ENCODE peak calls at places on chromosomes 6 and 20, in five cellular contexts. G is uterus, H is colonic mucosa, N is GM23248, S is endodermal cell. F is an unnamed sample.

GRCh38 chr20:44627364-44628010 is 24.0 kb downstream of the ADA start:
- DNase-seq in G (no peak), H (no peak), N (no peak), S (no peak), F (no peak)

GRCh38 chr6:2853766-2854393 is 12.2 kb upstream of the SERPINB1 start:
- DNase-seq in G (peak; percentile 52), H (no peak), N (peak; percentile 87), S (peak; percentile 86), F (peak; percentile 91)

GRCh38 chr20:62739581-62740285 is 31.1 kb downstream of the NTSR1 start:
- DNase-seq in G (no peak), H (peak; percentile 47), N (peak; percentile 69), S (no peak), F (no peak)

GRCh38 chr6:106411643-106412200 is 51.2 kb downstream of the CRYBG1 start:
- DNase-seq in G (no peak), H (peak; percentile 58), N (no peak), S (peak; percentile 61), F (no peak)

GRCh38 chr6:63537126-63537958 is 34.9 kb upstream of the LOC128125822 start:
- DNase-seq in G (no peak), H (no peak), N (peak; percentile 26), S (peak; percentile 72), F (no peak)

GRCh38 chr20:22379472-22379871 is 204.9 kb downstream of the FOXA2 start:
- DNase-seq in G (no peak), H (no peak), N (peak; percentile 62), S (no peak), F (no peak)

GRCh38 chr6:43989556-43990248 is 137.6 kb downstream of the MRPL14 start:
- DNase-seq in G (no peak), H (no peak), N (no peak), S (no peak), F (no peak)

GRCh38 chr6:87397656-87398055 is 10.1 kb upstream of the CFAP206 start:
- DNase-seq in G (no peak), H (no peak), N (no peak), S (no peak), F (no peak)

GRCh38 chr20:45337367-45338120 is 10.7 kb downstream of the SDC4 start:
- DNase-seq in G (peak; percentile 80), H (peak; percentile 54), N (peak; percentile 97), S (peak; percentile 83), F (peak; percentile 82)

GRCh38 chr6:43255408-43256054 is 12.2 kb downstream of the TTBK1 start:
- DNase-seq in G (no peak), H (no peak), N (no peak), S (peak; percentile 35), F (no peak)

GRCh38 chr6:73519943-73520687 is 717 bp downstream of the EEF1A1 start:
- DNase-seq in G (peak; percentile 70), H (peak; percentile 69), N (peak; percentile 95), S (peak; percentile 64), F (peak; percentile 79)

GRCh38 chr6:26207248-26207801 is 120.1 kb downstream of the HFE start:
- DNase-seq in G (no peak), H (no peak), N (no peak), S (no peak), F (no peak)

GRCh38 chr6:100461920-100462295 is 2.8 kb downstream of the SIM1 start:
- DNase-seq in G (no peak), H (no peak), N (peak; percentile 51), S (no peak), F (no peak)

GRCh38 chr6:147000545-147001488 is 203.4 kb upstream of the STXBP5 start:
- DNase-seq in G (no peak), H (no peak), N (peak; percentile 76), S (no peak), F (no peak)

GRCh38 chr6:27066381-27066780 is 181.1 kb upstream of the PRSS16 start:
- DNase-seq in G (no peak), H (no peak), N (no peak), S (peak; percentile 63), F (no peak)

GRCh38 chr6:107488875-107489635 is 862 bp upstream of the SOBP start:
- DNase-seq in G (peak; percentile 26), H (peak; percentile 33), N (peak; percentile 47), S (peak; percentile 88), F (peak; percentile 61)

GRCh38 chr6:3987072-3987471 is 91.9 kb downstream of the FAM217A start:
- DNase-seq in G (no peak), H (peak; percentile 32), N (no peak), S (peak; percentile 55), F (no peak)

GRCh38 chr20:47792021-47792618 is 6.8 kb upstream of the SULF2 start:
- DNase-seq in G (peak; percentile 91), H (no peak), N (peak; percentile 95), S (peak; percentile 84), F (peak; percentile 51)

GRCh38 chr20:49567421-49568256 is at the start of gene PTGIS:
- DNase-seq in G (peak; percentile 51), H (no peak), N (peak; percentile 84), S (peak; percentile 92), F (no peak)

GRCh38 chr6:121504227-121504626 is 68.8 kb downstream of the GJA1 start:
- DNase-seq in G (no peak), H (no peak), N (peak; percentile 87), S (no peak), F (no peak)

GRCh38 chr6:24472181-24472580 is 17.2 kb downstream of the GPLD1 start:
- DNase-seq in G (no peak), H (no peak), N (no peak), S (no peak), F (no peak)

GRCh38 chr6:69816569-69816968 is 19.8 kb upstream of the LMBRD1 start:
- DNase-seq in G (no peak), H (no peak), N (no peak), S (no peak), F (no peak)

GRCh38 chr6:109964949-109965348 is 13.2 kb upstream of the GPR6 start:
- DNase-seq in G (no peak), H (no peak), N (no peak), S (no peak), F (no peak)

GRCh38 chr20:6651561-6651960 is 115.9 kb upstream of the BMP2 start:
- DNase-seq in G (no peak), H (no peak), N (no peak), S (no peak), F (no peak)

GRCh38 chr6:33987531-33988021 is 158.3 kb downstream of the GRM4 start:
- DNase-seq in G (peak; percentile 2), H (peak; percentile 76), N (no peak), S (no peak), F (no peak)

GRCh38 chr6:2038096-2038495 is 207.3 kb downstream of the GMDS start:
- DNase-seq in G (no peak), H (no peak), N (no peak), S (no peak), F (no peak)

GRCh38 chr6:160974304-160974771 is 17.2 kb upstream of the MAP3K4 start:
- DNase-seq in G (peak; percentile 93), H (peak; percentile 55), N (peak; percentile 99), S (no peak), F (peak; percentile 82)

GRCh38 chr20:10929023-10929422 is 255.2 kb upstream of the JAG1 start:
- DNase-seq in G (peak; percentile 57), H (no peak), N (no peak), S (no peak), F (no peak)

GRCh38 chr20:49850463-49851233 is 38.0 kb downstream of the SLC9A8 start:
- DNase-seq in G (no peak), H (no peak), N (no peak), S (no peak), F (no peak)

GRCh38 chr6:168441434-168442391 is 729 bp downstream of the SMOC2 start:
- DNase-seq in G (no peak), H (no peak), N (no peak), S (peak; percentile 73), F (no peak)

GRCh38 chr6:56766139-56766805 is 123.6 kb upstream of the DST start:
- DNase-seq in G (no peak), H (no peak), N (no peak), S (no peak), F (no peak)

GRCh38 chr6:72412709-72413044 is 209.2 kb upstream of the KCNQ5 start:
- DNase-seq in G (no peak), H (no peak), N (no peak), S (no peak), F (no peak)

GRCh38 chr20:14303106-14303505 is 34.3 kb downstream of the FLRT3 start:
- DNase-seq in G (no peak), H (no peak), N (no peak), S (no peak), F (no peak)

GRCh38 chr6:165956874-165957273 is 210.8 kb downstream of the TBXT start:
- DNase-seq in G (no peak), H (no peak), N (no peak), S (peak; percentile 63), F (no peak)

GRCh38 chr20:14963262-14963663 is 625.9 kb upstream of the FLRT3 start:
- DNase-seq in G (no peak), H (no peak), N (peak; percentile 87), S (peak; percentile 61), F (no peak)

GRCh38 chr6:43622541-43622940 is 6.5 kb downstream of the GTPBP2 start:
- DNase-seq in G (no peak), H (no peak), N (no peak), S (no peak), F (no peak)

GRCh38 chr20:19730716-19731115 is 27.3 kb upstream of the RIN2 start:
- DNase-seq in G (no peak), H (no peak), N (no peak), S (no peak), F (no peak)

GRCh38 chr20:50385733-50386640 is 124.2 kb upstream of the PTPN1 start:
- DNase-seq in G (no peak), H (no peak), N (no peak), S (no peak), F (no peak)

GRCh38 chr20:57625181-57625958 is 5.1 kb upstream of the ZBP1 start:
- DNase-seq in G (no peak), H (no peak), N (no peak), S (no peak), F (no peak)

GRCh38 chr20:32456869-32457421 is 98.8 kb downstream of the ASXL1 start:
- DNase-seq in G (no peak), H (no peak), N (peak; percentile 71), S (peak; percentile 95), F (peak; percentile 55)
- H3K4me3 ChIP-seq in G (peak overlapping the region; percentile 33), H (peak overlapping the region; percentile 4), N (peak overlapping the region; percentile 70), S (peak overlapping the region; percentile 43), F (peak overlapping the region; percentile 42)

GRCh38 chr6:37791156-37791919 is 28.2 kb upstream of the ZFAND3 start:
- DNase-seq in G (peak; percentile 90), H (peak; percentile 93), N (peak; percentile 98), S (peak; percentile 97), F (peak; percentile 96)
- H3K4me3 ChIP-seq in G (no peak overlapping the region), H (no peak overlapping the region), N (no peak overlapping the region), S (no peak overlapping the region), F (no peak overlapping the region)

GRCh38 chr6:159104931-159105330 is 60.1 kb upstream of the TAGAP start:
- DNase-seq in G (no peak), H (peak; percentile 14), N (no peak), S (peak; percentile 38), F (no peak)
- H3K4me3 ChIP-seq in G (no peak overlapping the region), H (no peak overlapping the region), N (no peak overlapping the region), S (no peak overlapping the region), F (no peak overlapping the region)

GRCh38 chr6:133959667-133960368 is 6.8 kb downstream of the TBPL1 start:
- DNase-seq in G (no peak), H (no peak), N (no peak), S (no peak), F (no peak)
- H3K4me3 ChIP-seq in G (no peak overlapping the region), H (no peak overlapping the region), N (no peak overlapping the region), S (no peak overlapping the region), F (no peak overlapping the region)

GRCh38 chr20:37745553-37745952 is 51.7 kb downstream of the CTNNBL1 start:
- DNase-seq in G (no peak), H (no peak), N (no peak), S (peak; percentile 60), F (no peak)
- H3K4me3 ChIP-seq in G (no peak overlapping the region), H (no peak overlapping the region), N (no peak overlapping the region), S (no peak overlapping the region), F (no peak overlapping the region)